ENCODE peak calls at places on chromosomes 7 and 10, in four cellular contexts. U, D, V and F are unnamed samples.

GRCh38 chr7:128056901-128057300 is 25.7 kb upstream of the LRRC4 start:
- DNase-seq in U (no peak), D (no peak), V (no peak), F (no peak)

GRCh38 chr7:108525327-108525984 is 479 bp downstream of the PNPLA8 start:
- DNase-seq in U (peak; percentile 87), D (no peak), V (peak; percentile 66), F (no peak)

GRCh38 chr7:106599343-106599698 is 61.6 kb downstream of the CCDC71L start:
- DNase-seq in U (no peak), D (no peak), V (no peak), F (no peak)

GRCh38 chr10:5343092-5343491 is 21.7 kb upstream of the UCN3 start:
- DNase-seq in U (no peak), D (no peak), V (no peak), F (no peak)

GRCh38 chr7:134101716-134102115 is 25.4 kb upstream of the LRGUK start:
- DNase-seq in U (no peak), D (no peak), V (no peak), F (no peak)

GRCh38 chr7:158239290-158239981 is 348.2 kb downstream of the PTPRN2 start:
- DNase-seq in U (peak; percentile 55), D (no peak), V (peak; percentile 43), F (no peak)

GRCh38 chr7:28149291-28150101 is 31.1 kb downstream of the JAZF1 start:
- DNase-seq in U (no peak), D (no peak), V (no peak), F (no peak)

GRCh38 chr7:141696386-141696785 is 5.6 kb downstream of the DENND11 start:
- DNase-seq in U (no peak), D (no peak), V (no peak), F (no peak)

GRCh38 chr10:101959349-101959916 is 96.5 kb downstream of the ARMH3 start:
- DNase-seq in U (no peak), D (no peak), V (no peak), F (no peak)

GRCh38 chr10:114309111-114309651 is 70.1 kb downstream of the VWA2 start:
- DNase-seq in U (no peak), D (no peak), V (no peak), F (no peak)

GRCh38 chr10:31947144-31947926 is 18.7 kb upstream of the ARHGAP12 start:
- DNase-seq in U (no peak), D (peak; percentile 15), V (peak; percentile 71), F (no peak)

GRCh38 chr7:38664972-38665371 is 33.8 kb upstream of the AMPH start:
- DNase-seq in U (no peak), D (no peak), V (no peak), F (no peak)

GRCh38 chr10:102455893-102456471 is 4.6 kb upstream of the C10orf95 start:
- DNase-seq in U (no peak), D (no peak), V (peak; percentile 78), F (no peak)

GRCh38 chr10:17783751-17784150 is 25.4 kb upstream of the MRC1 start:
- DNase-seq in U (no peak), D (no peak), V (no peak), F (no peak)

GRCh38 chr10:33258951-33259350 is 75.5 kb downstream of the NRP1 start:
- DNase-seq in U (no peak), D (no peak), V (no peak), F (no peak)

GRCh38 chr7:26958834-26959233 is 94.4 kb upstream of the SKAP2 start:
- DNase-seq in U (no peak), D (no peak), V (no peak), F (no peak)

GRCh38 chr10:75441196-75441595 is 9.8 kb downstream of the LRMDA start:
- DNase-seq in U (no peak), D (no peak), V (no peak), F (no peak)

DNA sequence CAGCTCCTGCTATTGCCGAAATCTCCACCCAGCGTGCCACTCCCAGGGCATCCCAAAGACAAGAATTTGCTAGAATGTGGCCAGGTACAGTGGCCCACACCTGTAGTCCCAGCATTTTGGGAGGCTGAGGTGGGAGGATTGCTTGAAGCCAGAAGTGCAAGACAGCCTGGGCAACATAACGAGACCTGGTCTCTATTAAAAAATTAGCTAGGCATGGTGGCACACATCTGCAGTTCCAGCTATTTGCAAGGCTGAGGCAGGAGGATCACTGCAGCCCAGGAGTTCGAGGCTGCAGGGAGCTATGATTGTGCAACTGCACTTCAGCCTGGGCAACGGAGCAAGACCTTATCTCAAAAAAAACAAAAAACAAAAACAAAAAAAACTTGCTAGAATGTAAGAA is 73.3 kb upstream of the LYZL2 start:
- DNase-seq in U (no peak), D (no peak), V (no peak), F (no peak)
- H3K4me1 ChIP-seq in U (no peaks in the 10 kb centered on the region), D (no peaks in the 10 kb centered on the region), V (no peaks in the 10 kb centered on the region), F (no peaks in the 10 kb centered on the region)

DNA sequence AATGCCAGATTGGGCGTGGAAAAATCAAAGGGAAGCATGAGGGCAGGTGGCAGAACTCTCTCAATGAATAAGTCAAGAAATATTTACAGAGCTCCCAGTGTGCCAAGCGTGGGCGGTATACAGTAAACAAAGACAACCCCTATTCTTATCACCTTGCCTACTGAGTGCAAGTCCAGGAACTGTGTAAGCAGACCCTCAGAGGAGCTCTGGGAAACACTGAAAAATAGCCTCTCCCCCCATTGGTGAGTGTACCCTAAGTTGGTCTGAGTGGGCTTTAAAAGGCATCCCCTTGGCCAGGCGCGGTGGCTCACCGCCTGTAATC is 1.2 kb downstream of the DYDC2 start:
- DNase-seq in U (no peak), D (no peak), V (no peak), F (no peak)
- H3K4me3 ChIP-seq in U (no peak overlapping the region), D (no peak overlapping the region), V (no peak overlapping the region), F (no peak overlapping the region)

DNA sequence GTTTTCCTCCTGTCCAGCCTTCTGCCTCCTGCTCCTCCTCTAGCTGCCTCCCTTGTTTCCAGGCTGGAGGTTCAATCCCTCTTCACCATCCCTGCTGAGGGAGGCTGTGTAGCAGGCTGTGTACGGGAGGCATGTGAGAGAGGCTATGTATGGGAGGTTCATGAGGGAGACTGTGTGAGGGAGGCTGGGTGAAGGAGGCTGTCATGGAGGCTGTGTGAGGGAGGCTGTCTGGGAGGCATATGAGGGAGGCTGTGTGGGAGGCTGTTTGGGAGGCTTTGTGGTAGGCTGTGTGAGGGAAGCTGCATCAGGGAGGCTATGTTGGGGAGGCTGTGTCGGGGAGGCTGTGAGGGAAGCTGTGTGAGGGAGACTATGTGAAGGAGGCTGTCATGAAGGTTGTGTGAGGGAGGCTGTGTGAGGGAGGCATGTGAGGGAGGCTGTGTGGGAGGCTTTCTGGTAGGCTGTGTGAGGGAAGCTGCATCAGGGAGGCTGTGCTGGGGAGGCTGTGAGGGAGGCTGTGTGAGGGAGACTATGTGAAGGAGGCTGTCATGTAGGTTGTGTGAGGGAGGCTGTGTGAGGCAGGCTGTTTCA is 123.7 kb upstream of the RNF32 start:
- DNase-seq in U (no peak), D (no peak), V (no peak), F (no peak)
- TF ChIP-seq POLR2A in U (no peak), D (no peak), V (no peak), F (no peak)

GRCh38 chr7:131012477-131013031 is 278.5 kb upstream of the KLF14 start:
- DNase-seq in U (no peak), D (no peak), V (peak; percentile 45), F (no peak)
- H3K4me1 ChIP-seq in U (peaks cover 71% of the 10 kb centered on the region), D (peaks cover 36% of the 10 kb centered on the region), V (peaks cover 18% of the 10 kb centered on the region), F (peaks cover 19% of the 10 kb centered on the region)